ENCODE peak calls at places on chromosomes 12 and 14, in nine cellular contexts. One of them, this sample, is unnamed.
A peak's percentile ranks its signal among the peaks of the same experiment; 100 is the strongest.

GRCh38 chr12:116924558-116925453 is 14.1 kb downstream of the FBXW8 start:
- DNase-seq in brain microvascular endothelial cell: peak; percentile 84
- DNase-seq in epithelial cell of esophagus: peak; percentile 86
- DNase-seq in lower lobe of right lung: no peak
- DNase-seq in adrenal gland: peak; percentile 37
- DNase-seq in neural crest cell: no peak
- DNase-seq in fibroblast of mammary gland: peak; percentile 94
- DNase-seq in nephron progenitor cell: no peak
- DNase-seq in CD8-positive, alpha-beta T cell: peak; percentile 28
- DNase-seq in this sample: no peak

GRCh38 chr14:24806061-24806678 is 172.2 kb upstream of the GZMB start:
- DNase-seq in brain microvascular endothelial cell: peak; percentile 41
- DNase-seq in epithelial cell of esophagus: peak; percentile 71
- DNase-seq in lower lobe of right lung: peak; percentile 61
- DNase-seq in adrenal gland: peak; percentile 81
- DNase-seq in neural crest cell: peak; percentile 59
- DNase-seq in fibroblast of mammary gland: peak; percentile 45
- DNase-seq in nephron progenitor cell: peak; percentile 80
- DNase-seq in CD8-positive, alpha-beta T cell: no peak
- DNase-seq in this sample: peak; percentile 72

GRCh38 chr12:74890237-74890599 is 319.4 kb downstream of the KCNC2 start:
- DNase-seq in brain microvascular endothelial cell: peak; percentile 92
- DNase-seq in epithelial cell of esophagus: peak; percentile 92
- DNase-seq in lower lobe of right lung: no peak
- DNase-seq in adrenal gland: peak; percentile 41
- DNase-seq in neural crest cell: no peak
- DNase-seq in fibroblast of mammary gland: peak; percentile 85
- DNase-seq in nephron progenitor cell: no peak
- DNase-seq in CD8-positive, alpha-beta T cell: no peak
- DNase-seq in this sample: no peak

GRCh38 chr12:55715833-55716581 is at the start of gene BLOC1S1:
- DNase-seq in brain microvascular endothelial cell: peak; percentile 71
- DNase-seq in epithelial cell of esophagus: peak; percentile 90
- DNase-seq in lower lobe of right lung: peak; percentile 95
- DNase-seq in adrenal gland: peak; percentile 95
- DNase-seq in neural crest cell: peak; percentile 92
- DNase-seq in fibroblast of mammary gland: peak; percentile 94
- DNase-seq in nephron progenitor cell: peak; percentile 94
- DNase-seq in CD8-positive, alpha-beta T cell: peak; percentile 88
- DNase-seq in this sample: peak; percentile 94

GRCh38 chr12:58877243-58877743 is 43.0 kb downstream of the LRIG3 start:
- DNase-seq in brain microvascular endothelial cell: peak; percentile 98
- DNase-seq in epithelial cell of esophagus: peak; percentile 98
- DNase-seq in lower lobe of right lung: no peak
- DNase-seq in adrenal gland: no peak
- DNase-seq in neural crest cell: no peak
- DNase-seq in fibroblast of mammary gland: peak; percentile 99
- DNase-seq in nephron progenitor cell: no peak
- DNase-seq in CD8-positive, alpha-beta T cell: no peak
- DNase-seq in this sample: no peak

GRCh38 chr12:116520801-116521471 is 38.2 kb upstream of the MAP1LC3B2 start:
- DNase-seq in brain microvascular endothelial cell: peak; percentile 68
- DNase-seq in epithelial cell of esophagus: peak; percentile 67
- DNase-seq in lower lobe of right lung: no peak
- DNase-seq in adrenal gland: no peak
- DNase-seq in neural crest cell: no peak
- DNase-seq in fibroblast of mammary gland: peak; percentile 41
- DNase-seq in nephron progenitor cell: no peak
- DNase-seq in CD8-positive, alpha-beta T cell: no peak
- DNase-seq in this sample: no peak

GRCh38 chr14:61611880-61612630 is 83.3 kb upstream of the HIF1A start:
- DNase-seq in brain microvascular endothelial cell: no peak
- DNase-seq in epithelial cell of esophagus: no peak
- DNase-seq in lower lobe of right lung: no peak
- DNase-seq in adrenal gland: no peak
- DNase-seq in neural crest cell: no peak
- DNase-seq in fibroblast of mammary gland: peak; percentile 40
- DNase-seq in nephron progenitor cell: no peak
- DNase-seq in CD8-positive, alpha-beta T cell: no peak
- DNase-seq in this sample: no peak

GRCh38 chr14:74988131-74988530 is 14.6 kb upstream of the EIF2B2 start:
- DNase-seq in brain microvascular endothelial cell: peak; percentile 76
- DNase-seq in epithelial cell of esophagus: peak; percentile 86
- DNase-seq in lower lobe of right lung: no peak
- DNase-seq in adrenal gland: no peak
- DNase-seq in neural crest cell: no peak
- DNase-seq in fibroblast of mammary gland: peak; percentile 28
- DNase-seq in nephron progenitor cell: no peak
- DNase-seq in CD8-positive, alpha-beta T cell: no peak
- DNase-seq in this sample: no peak

GRCh38 chr14:55516776-55517175 is 63.2 kb upstream of the KTN1 start:
- DNase-seq in brain microvascular endothelial cell: no peak
- DNase-seq in epithelial cell of esophagus: no peak
- DNase-seq in lower lobe of right lung: no peak
- DNase-seq in adrenal gland: no peak
- DNase-seq in neural crest cell: no peak
- DNase-seq in fibroblast of mammary gland: no peak
- DNase-seq in nephron progenitor cell: no peak
- DNase-seq in CD8-positive, alpha-beta T cell: no peak
- DNase-seq in this sample: no peak

GRCh38 chr14:75247286-75247922 is 31.2 kb upstream of the FOS start:
- DNase-seq in brain microvascular endothelial cell: no peak
- DNase-seq in epithelial cell of esophagus: no peak
- DNase-seq in lower lobe of right lung: peak; percentile 7
- DNase-seq in adrenal gland: no peak
- DNase-seq in neural crest cell: no peak
- DNase-seq in fibroblast of mammary gland: no peak
- DNase-seq in nephron progenitor cell: no peak
- DNase-seq in CD8-positive, alpha-beta T cell: peak; percentile 34
- DNase-seq in this sample: no peak

GRCh38 chr12:96285158-96285557 is 91.0 kb downstream of the ELK3 start:
- DNase-seq in brain microvascular endothelial cell: no peak
- DNase-seq in epithelial cell of esophagus: no peak
- DNase-seq in lower lobe of right lung: no peak
- DNase-seq in adrenal gland: no peak
- DNase-seq in neural crest cell: no peak
- DNase-seq in fibroblast of mammary gland: no peak
- DNase-seq in nephron progenitor cell: no peak
- DNase-seq in CD8-positive, alpha-beta T cell: no peak
- DNase-seq in this sample: no peak

GRCh38 chr12:107079172-107080011 is 14.0 kb downstream of the CRY1 start:
- DNase-seq in brain microvascular endothelial cell: peak; percentile 43
- DNase-seq in epithelial cell of esophagus: peak; percentile 52
- DNase-seq in lower lobe of right lung: no peak
- DNase-seq in adrenal gland: no peak
- DNase-seq in neural crest cell: no peak
- DNase-seq in fibroblast of mammary gland: peak; percentile 64
- DNase-seq in nephron progenitor cell: no peak
- DNase-seq in CD8-positive, alpha-beta T cell: no peak
- DNase-seq in this sample: no peak

GRCh38 chr14:98819132-98819866 is 452.7 kb downstream of the BCL11B start:
- DNase-seq in brain microvascular endothelial cell: no peak
- DNase-seq in epithelial cell of esophagus: peak; percentile 64
- DNase-seq in lower lobe of right lung: no peak
- DNase-seq in adrenal gland: no peak
- DNase-seq in neural crest cell: no peak
- DNase-seq in fibroblast of mammary gland: no peak
- DNase-seq in nephron progenitor cell: no peak
- DNase-seq in CD8-positive, alpha-beta T cell: no peak
- DNase-seq in this sample: peak; percentile 33

DNA sequence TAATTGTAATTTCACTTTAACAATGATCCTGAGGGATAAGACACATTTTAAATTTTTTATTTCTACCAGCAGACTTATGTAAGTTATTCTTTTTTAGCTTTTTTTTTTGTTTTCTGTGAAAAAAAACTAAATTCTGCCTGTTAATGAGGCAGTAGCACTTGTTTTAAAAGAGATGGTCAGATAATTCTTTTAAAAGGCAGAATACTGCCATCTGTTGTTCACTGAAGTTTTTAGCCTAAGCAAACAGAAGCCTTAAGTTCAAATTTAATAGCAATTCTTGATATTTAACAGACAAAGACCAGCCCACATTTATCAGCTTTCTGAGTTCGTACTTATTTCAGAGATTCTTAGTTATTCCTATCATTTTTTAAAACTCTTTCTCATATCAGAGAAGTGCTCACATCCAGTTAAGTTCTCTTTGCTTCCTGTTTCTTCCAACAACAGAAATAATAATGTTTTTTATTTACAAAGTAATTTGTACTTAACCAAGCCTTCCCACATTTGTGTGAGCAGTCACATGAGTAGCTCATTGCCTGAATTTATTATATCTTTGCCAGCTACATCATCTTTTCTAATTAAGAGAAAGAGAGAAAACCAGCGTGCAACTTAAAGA is 93.4 kb upstream of the SLCO1C1 start:
- DNase-seq in brain microvascular endothelial cell: no peak
- DNase-seq in epithelial cell of esophagus: peak; percentile 32
- DNase-seq in lower lobe of right lung: no peak
- DNase-seq in adrenal gland: no peak
- DNase-seq in neural crest cell: no peak
- DNase-seq in fibroblast of mammary gland: peak; percentile 76
- DNase-seq in nephron progenitor cell: no peak
- DNase-seq in CD8-positive, alpha-beta T cell: no peak
- DNase-seq in this sample: no peak
- TF ChIP-seq CTCF in brain microvascular endothelial cell: peak; percentile 26
- TF ChIP-seq CTCF in epithelial cell of esophagus: peak; percentile 37
- TF ChIP-seq CTCF in lower lobe of right lung: peak; percentile 33
- TF ChIP-seq CTCF in adrenal gland: peak; percentile 48
- TF ChIP-seq CTCF in neural crest cell: peak; percentile 83
- TF ChIP-seq CTCF in fibroblast of mammary gland: peak; percentile 49
- TF ChIP-seq CTCF in nephron progenitor cell: peak; percentile 45
- TF ChIP-seq CTCF in CD8-positive, alpha-beta T cell: no peak
- TF ChIP-seq CTCF in this sample: peak; percentile 85

GRCh38 chr14:81562818-81563217 is 29.2 kb upstream of the SEL1L start:
- DNase-seq in brain microvascular endothelial cell: no peak
- DNase-seq in epithelial cell of esophagus: no peak
- DNase-seq in lower lobe of right lung: no peak
- DNase-seq in adrenal gland: no peak
- DNase-seq in neural crest cell: no peak
- DNase-seq in fibroblast of mammary gland: no peak
- DNase-seq in nephron progenitor cell: no peak
- DNase-seq in CD8-positive, alpha-beta T cell: no peak
- DNase-seq in this sample: no peak

GRCh38 chr14:81561084-81561775 is 27.6 kb upstream of the SEL1L start:
- DNase-seq in brain microvascular endothelial cell: no peak
- DNase-seq in epithelial cell of esophagus: peak; percentile 95
- DNase-seq in lower lobe of right lung: no peak
- DNase-seq in adrenal gland: no peak
- DNase-seq in neural crest cell: no peak
- DNase-seq in fibroblast of mammary gland: no peak
- DNase-seq in nephron progenitor cell: no peak
- DNase-seq in CD8-positive, alpha-beta T cell: no peak
- DNase-seq in this sample: no peak

GRCh38 chr14:81571437-81571836 is 37.8 kb upstream of the SEL1L start:
- DNase-seq in brain microvascular endothelial cell: no peak
- DNase-seq in epithelial cell of esophagus: peak; percentile 37
- DNase-seq in lower lobe of right lung: no peak
- DNase-seq in adrenal gland: no peak
- DNase-seq in neural crest cell: no peak
- DNase-seq in fibroblast of mammary gland: no peak
- DNase-seq in nephron progenitor cell: no peak
- DNase-seq in CD8-positive, alpha-beta T cell: no peak
- DNase-seq in this sample: no peak

DNA sequence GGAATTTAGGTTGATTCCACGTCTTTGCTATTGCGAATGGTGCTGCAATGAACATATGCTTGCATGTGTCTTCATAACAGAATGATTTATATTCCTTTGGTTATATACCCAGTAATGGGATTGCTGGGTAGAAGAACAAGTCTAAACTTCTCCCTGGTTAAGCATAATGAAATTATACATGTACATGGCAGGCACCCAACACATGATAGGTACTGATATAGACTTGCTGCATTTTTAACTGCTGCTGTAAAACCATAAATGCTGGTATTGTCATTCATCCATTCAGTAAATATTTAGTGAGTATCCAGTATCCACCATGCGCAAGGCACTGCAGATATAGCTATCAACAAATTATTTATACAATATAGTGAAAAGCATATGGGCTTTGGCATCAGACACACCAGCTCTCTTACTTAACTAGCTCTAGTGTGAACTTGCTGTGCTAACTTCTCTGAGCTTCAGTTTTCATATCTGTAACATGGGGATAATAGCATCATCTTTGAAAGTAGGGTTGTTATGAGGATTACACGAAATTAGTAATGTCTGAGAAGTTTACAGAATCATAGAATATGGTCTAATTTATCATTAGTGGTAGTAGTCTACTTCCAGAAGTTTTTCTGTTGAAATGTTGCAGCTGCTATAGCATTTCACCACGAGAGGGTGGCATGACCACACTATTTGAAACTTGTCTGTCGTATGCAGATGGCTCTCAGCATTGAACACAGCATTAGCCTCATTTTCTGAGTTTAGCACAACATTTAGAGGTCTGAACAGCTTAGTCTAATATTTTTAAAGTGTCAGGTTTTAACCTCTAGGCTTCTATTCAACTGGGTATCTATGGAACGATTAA is 32.0 kb upstream of the SEL1L start:
- DNase-seq in brain microvascular endothelial cell: peak; percentile 5
- DNase-seq in epithelial cell of esophagus: peak; percentile 59
- DNase-seq in lower lobe of right lung: no peak
- DNase-seq in adrenal gland: no peak
- DNase-seq in neural crest cell: peak; percentile 36
- DNase-seq in fibroblast of mammary gland: peak; percentile 18
- DNase-seq in nephron progenitor cell: peak; percentile 38
- DNase-seq in CD8-positive, alpha-beta T cell: no peak
- DNase-seq in this sample: no peak
- TF ChIP-seq CTCF in brain microvascular endothelial cell: peak; percentile 32
- TF ChIP-seq CTCF in epithelial cell of esophagus: peak; percentile 78
- TF ChIP-seq CTCF in lower lobe of right lung: peak; percentile 35
- TF ChIP-seq CTCF in adrenal gland: peak; percentile 51
- TF ChIP-seq CTCF in neural crest cell: peak; percentile 69
- TF ChIP-seq CTCF in fibroblast of mammary gland: peak; percentile 44
- TF ChIP-seq CTCF in nephron progenitor cell: peak; percentile 63
- TF ChIP-seq CTCF in CD8-positive, alpha-beta T cell: no peak
- TF ChIP-seq CTCF in this sample: peak; percentile 76

GRCh38 chr12:64077922-64078321 is 144.2 kb downstream of the KICS2 start:
- DNase-seq in brain microvascular endothelial cell: no peak
- DNase-seq in epithelial cell of esophagus: peak; percentile 26
- DNase-seq in lower lobe of right lung: no peak
- DNase-seq in adrenal gland: no peak
- DNase-seq in neural crest cell: no peak
- DNase-seq in fibroblast of mammary gland: no peak
- DNase-seq in nephron progenitor cell: no peak
- DNase-seq in CD8-positive, alpha-beta T cell: no peak
- DNase-seq in this sample: no peak
- TF ChIP-seq CTCF in brain microvascular endothelial cell: peak; percentile 42
- TF ChIP-seq CTCF in epithelial cell of esophagus: peak; percentile 51
- TF ChIP-seq CTCF in lower lobe of right lung: no peak
- TF ChIP-seq CTCF in adrenal gland: peak; percentile 23
- TF ChIP-seq CTCF in neural crest cell: peak; percentile 55
- TF ChIP-seq CTCF in fibroblast of mammary gland: peak; percentile 47
- TF ChIP-seq CTCF in nephron progenitor cell: peak; percentile 14
- TF ChIP-seq CTCF in CD8-positive, alpha-beta T cell: no peak
- TF ChIP-seq CTCF in this sample: peak; percentile 36

DNA sequence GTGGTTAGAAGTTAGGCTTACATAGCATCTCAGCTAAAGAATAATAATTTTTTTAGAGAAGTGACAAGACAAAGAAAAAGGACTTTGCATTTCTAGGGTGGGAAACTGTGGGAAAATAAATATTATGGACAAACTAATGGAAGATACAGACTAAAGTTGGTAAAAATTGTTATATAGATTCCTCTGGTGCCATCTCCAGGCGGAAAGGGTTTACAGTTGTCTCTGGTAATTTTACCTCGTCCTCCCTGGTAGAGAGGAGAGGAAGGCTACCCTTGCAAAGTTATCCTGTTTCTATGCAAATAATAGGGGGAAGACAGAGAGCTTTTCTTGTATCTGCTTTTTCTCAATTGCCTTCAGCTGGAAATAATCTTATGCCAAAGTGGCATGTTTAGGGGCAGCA is 5.2 kb downstream of the OR11G2 start:
- DNase-seq in brain microvascular endothelial cell: no peak
- DNase-seq in epithelial cell of esophagus: no peak
- DNase-seq in lower lobe of right lung: no peak
- DNase-seq in adrenal gland: no peak
- DNase-seq in neural crest cell: no peak
- DNase-seq in fibroblast of mammary gland: no peak
- DNase-seq in nephron progenitor cell: no peak
- DNase-seq in CD8-positive, alpha-beta T cell: no peak
- DNase-seq in this sample: no peak
- TF ChIP-seq CTCF in brain microvascular endothelial cell: no peak
- TF ChIP-seq CTCF in epithelial cell of esophagus: no peak
- TF ChIP-seq CTCF in lower lobe of right lung: no peak
- TF ChIP-seq CTCF in adrenal gland: peak; percentile 10
- TF ChIP-seq CTCF in neural crest cell: no peak
- TF ChIP-seq CTCF in fibroblast of mammary gland: no peak
- TF ChIP-seq CTCF in nephron progenitor cell: no peak
- TF ChIP-seq CTCF in CD8-positive, alpha-beta T cell: no peak
- TF ChIP-seq CTCF in this sample: no peak

This sample was measured in progenitor cell of endocrine pancreas.